ENCODE peak calls at places on chromosomes 4 and X, in six cellular contexts. One of them, this sample, is unnamed.

GRCh38 chr4:134668237-134668636 is 466.6 kb upstream of the PABPC4L start:
- DNase-seq in choroid plexus epithelial cell: no peak
- DNase-seq in immature natural killer cell: no peak
- DNase-seq in GF-D8: no peak
- DNase-seq in tibial artery: no peak
- DNase-seq in H54: peak; percentile 0
- DNase-seq in this sample: no peak

GRCh38 chr4:56990109-56990508 is 11.4 kb downstream of the POLR2B start:
- DNase-seq in choroid plexus epithelial cell: peak; percentile 70
- DNase-seq in immature natural killer cell: no peak
- DNase-seq in GF-D8: no peak
- DNase-seq in tibial artery: no peak
- DNase-seq in H54: no peak
- DNase-seq in this sample: no peak

GRCh38 chrX:120380699-120381098 is 18.8 kb downstream of the ATP1B4 start:
- DNase-seq in choroid plexus epithelial cell: peak; percentile 16
- DNase-seq in immature natural killer cell: peak; percentile 6
- DNase-seq in GF-D8: no peak
- DNase-seq in tibial artery: no peak
- DNase-seq in H54: no peak
- DNase-seq in this sample: no peak

GRCh38 chr4:183074288-183074990 is 24.6 kb upstream of the WWC2 start:
- DNase-seq in choroid plexus epithelial cell: peak; percentile 34
- DNase-seq in immature natural killer cell: no peak
- DNase-seq in GF-D8: no peak
- DNase-seq in tibial artery: no peak
- DNase-seq in H54: no peak
- DNase-seq in this sample: no peak

GRCh38 chr4:176579233-176579632 is 213.5 kb downstream of the VEGFC start:
- DNase-seq in choroid plexus epithelial cell: no peak
- DNase-seq in immature natural killer cell: no peak
- DNase-seq in GF-D8: no peak
- DNase-seq in tibial artery: no peak
- DNase-seq in H54: no peak
- DNase-seq in this sample: no peak

GRCh38 chr4:40916880-40917279 is 167.1 kb downstream of the NSUN7 start:
- DNase-seq in choroid plexus epithelial cell: peak; percentile 32
- DNase-seq in immature natural killer cell: no peak
- DNase-seq in GF-D8: no peak
- DNase-seq in tibial artery: peak; percentile 36
- DNase-seq in H54: no peak
- DNase-seq in this sample: no peak

GRCh38 chr4:95602872-95603271 is 54.1 kb upstream of the UNC5C start:
- DNase-seq in choroid plexus epithelial cell: no peak
- DNase-seq in immature natural killer cell: no peak
- DNase-seq in GF-D8: no peak
- DNase-seq in tibial artery: no peak
- DNase-seq in H54: no peak
- DNase-seq in this sample: no peak

GRCh38 chrX:110208092-110208491 is 109.8 kb downstream of the AMMECR1 start:
- DNase-seq in choroid plexus epithelial cell: no peak
- DNase-seq in immature natural killer cell: no peak
- DNase-seq in GF-D8: no peak
- DNase-seq in tibial artery: no peak
- DNase-seq in H54: no peak
- DNase-seq in this sample: no peak

GRCh38 chrX:24014388-24015018 is 12.5 kb downstream of the KLHL15 start:
- DNase-seq in choroid plexus epithelial cell: no peak
- DNase-seq in immature natural killer cell: no peak
- DNase-seq in GF-D8: no peak
- DNase-seq in tibial artery: no peak
- DNase-seq in H54: no peak
- DNase-seq in this sample: peak; percentile 45